ENCODE peak calls at places on chromosomes 1 and 21, in nine cellular contexts. G, E, P, Y, U, R, D, N and S are unnamed samples.

GRCh38 chr1:180366386-180367068 is 135.8 kb downstream of the ACBD6 start:
- DNase-seq in E (no peak), G (no peak), P (no peak), U (no peak), D (no peak), N (no peak), R (no peak), Y (no peak), S (no peak)

GRCh38 chr1:43968348-43968948 is 1.4 kb upstream of the DPH2 start:
- DNase-seq in Y (no peak), E (no peak), R (no peak), N (no peak), P (no peak), U (peak; percentile 64), G (no peak), D (no peak), S (no peak)

GRCh38 chr1:72366473-72366872 is 84.1 kb upstream of the NEGR1 start:
- DNase-seq in E (no peak), P (no peak), U (peak; percentile 10), D (no peak), G (no peak), N (peak; percentile 73), R (no peak), Y (peak; percentile 48), S (no peak)

GRCh38 chr21:34935868-34936267 is 113.2 kb downstream of the RUNX1 start:
- DNase-seq in E (no peak), R (no peak), N (no peak), Y (no peak), P (no peak), G (no peak), D (no peak), U (no peak), S (no peak)

GRCh38 chr1:179124866-179125265 is 43.0 kb downstream of the TOR3A start:
- DNase-seq in D (no peak), P (no peak), Y (no peak), E (no peak), N (no peak), U (no peak), R (no peak), G (no peak), S (no peak)

GRCh38 chr1:112505878-112506277 is 2.9 kb upstream of the WNT2B start:
- DNase-seq in E (no peak), R (no peak), D (no peak), G (no peak), U (no peak), N (no peak), Y (no peak), P (no peak), S (no peak)

GRCh38 chr1:39717809-39718208 is 20.9 kb upstream of the PPIE start:
- DNase-seq in G (no peak), Y (no peak), D (no peak), E (no peak), P (no peak), U (no peak), R (no peak), N (no peak), S (no peak)

GRCh38 chr1:229631966-229632365 is 5.9 kb downstream of the URB2 start:
- DNase-seq in R (no peak), D (no peak), U (no peak), P (no peak), N (no peak), E (no peak), G (no peak), Y (no peak), S (no peak)

GRCh38 chr1:9400425-9401079 is 107.9 kb downstream of the SPSB1 start:
- DNase-seq in R (peak; percentile 40), N (no peak), P (no peak), E (no peak), U (no peak), D (no peak), G (peak; percentile 74), Y (no peak), S (no peak)

GRCh38 chr1:191350938-191351337 is 807.3 kb upstream of the RGS18 start:
- DNase-seq in G (no peak), U (no peak), Y (no peak), E (no peak), R (no peak), D (no peak), N (no peak), P (no peak), S (no peak)

GRCh38 chr21:35011681-35012080 is 37.4 kb downstream of the RUNX1 start:
- DNase-seq in D (no peak), R (no peak), N (no peak), U (no peak), E (no peak), P (no peak), Y (no peak), G (no peak), S (no peak)

GRCh38 chr1:179372160-179372559 is 6.4 kb downstream of the AXDND1 start:
- DNase-seq in U (no peak), P (no peak), E (no peak), D (no peak), G (no peak), N (no peak), Y (no peak), R (no peak), S (no peak)

GRCh38 chr1:214401666-214402065 is 120.7 kb downstream of the SMYD2 start:
- DNase-seq in U (no peak), Y (no peak), N (no peak), P (no peak), R (no peak), E (no peak), G (no peak), D (no peak), S (no peak)

GRCh38 chr21:26469789-26470188 is 103.3 kb downstream of the CYYR1 start:
- DNase-seq in N (no peak), U (peak; percentile 23), D (no peak), P (no peak), E (no peak), R (no peak), Y (peak; percentile 35), G (no peak), S (no peak)

GRCh38 chr1:27656157-27656893 is 15.7 kb downstream of the IFI6 start:
- DNase-seq in R (peak; percentile 63), E (no peak), Y (no peak), N (peak; percentile 79), D (no peak), G (peak; percentile 78), U (no peak), P (peak; percentile 81), S (peak; percentile 85)

GRCh38 chr1:235279627-235280194 is 48.3 kb downstream of the ARID4B start:
- DNase-seq in R (no peak), U (peak; percentile 15), G (no peak), E (no peak), D (no peak), P (no peak), Y (no peak), N (no peak), S (no peak)

GRCh38 chr1:171212607-171213347 is 27.7 kb downstream of the FMO2 start:
- DNase-seq in R (no peak), N (no peak), D (no peak), U (no peak), Y (no peak), E (no peak), P (no peak), G (no peak), S (no peak)

GRCh38 chr21:44847261-44848056 is 26.0 kb downstream of the PTTG1IP start:
- DNase-seq in U (no peak), N (no peak), Y (no peak), G (peak; percentile 62), P (peak; percentile 49), E (no peak), R (no peak), D (no peak), S (no peak)

GRCh38 chr21:44848821-44849521 is 24.5 kb downstream of the PTTG1IP start:
- DNase-seq in D (no peak), E (no peak), Y (no peak), N (no peak), G (peak; percentile 69), U (no peak), R (no peak), P (peak; percentile 66), S (peak; percentile 73)

GRCh38 chr21:44850905-44851657 is 22.4 kb downstream of the PTTG1IP start:
- DNase-seq in Y (no peak), E (no peak), N (no peak), G (peak; percentile 69), P (peak; percentile 45), R (no peak), D (no peak), U (no peak), S (peak; percentile 30)

GRCh38 chr21:44850208-44850800 is 23.2 kb downstream of the PTTG1IP start:
- DNase-seq in E (no peak), G (peak; percentile 70), R (no peak), U (no peak), P (peak; percentile 48), D (no peak), N (no peak), Y (no peak), S (peak; percentile 69)

DNA sequence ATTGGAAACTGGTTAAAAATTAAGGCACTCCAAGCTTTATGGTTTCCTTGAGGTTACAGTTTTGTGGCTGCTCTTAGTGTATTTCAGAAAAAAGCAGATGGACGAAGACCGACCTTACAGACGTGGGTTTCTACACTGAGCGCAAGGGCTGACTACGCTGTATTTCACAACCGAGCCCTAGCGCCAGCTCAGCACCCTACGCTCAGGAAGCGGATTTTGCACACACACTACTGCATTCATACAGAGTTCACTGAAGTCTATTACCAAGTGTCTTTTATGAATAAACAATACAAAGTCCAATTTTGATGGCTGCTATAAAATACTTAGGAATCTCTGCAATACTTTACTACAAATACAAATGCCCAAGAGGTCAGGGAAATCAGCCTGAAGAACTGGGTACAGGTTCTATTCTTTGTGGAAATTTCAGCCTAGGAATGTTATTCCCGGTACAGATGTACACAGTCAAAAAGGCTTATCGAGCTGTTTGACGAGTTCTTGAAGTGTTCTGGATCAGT is 23.8 kb downstream of the PTTG1IP start:
- DNase-seq in P (peak; percentile 23), G (no peak), E (no peak), N (no peak), R (no peak), U (peak; percentile 77), Y (no peak), D (no peak), S (peak; percentile 52)
- H3K36me3 ChIP-seq in P (peaks cover 64% of the 10 kb centered on the region), G (peaks cover 19% of the 10 kb centered on the region), E (peaks cover 21% of the 10 kb centered on the region), N (peaks cover 51% of the 10 kb centered on the region), R (no peaks in the 10 kb centered on the region), U (peaks cover 4% of the 10 kb centered on the region), Y (peaks cover 7% of the 10 kb centered on the region), D (peaks cover 25% of the 10 kb centered on the region), S (peaks cover 10% of the 10 kb centered on the region)

GRCh38 chr1:114441332-114441731 is 69.7 kb downstream of the TRIM33 start:
- DNase-seq in G (no peak), P (no peak), R (no peak), N (no peak), Y (no peak), E (no peak), D (no peak), U (no peak), S (no peak)
- H3K36me3 ChIP-seq in G (no peaks in the 10 kb centered on the region), P (peaks cover 6% of the 10 kb centered on the region), R (no peaks in the 10 kb centered on the region), N (no peaks in the 10 kb centered on the region), Y (no peaks in the 10 kb centered on the region), E (peaks cover 5% of the 10 kb centered on the region), D (peaks cover 3% of the 10 kb centered on the region), U (no peaks in the 10 kb centered on the region), S (no peaks in the 10 kb centered on the region)

GRCh38 chr1:116376734-116377096 is 3.7 kb downstream of the ATP1A1 start:
- DNase-seq in R (no peak), D (no peak), E (no peak), U (no peak), N (no peak), G (no peak), Y (no peak), P (no peak), S (no peak)
- H3K36me3 ChIP-seq in R (no peaks in the 10 kb centered on the region), D (no peaks in the 10 kb centered on the region), E (no peaks in the 10 kb centered on the region), U (no peaks in the 10 kb centered on the region), N (no peaks in the 10 kb centered on the region), G (peaks cover 2% of the 10 kb centered on the region), Y (peaks cover 2% of the 10 kb centered on the region), P (no peaks in the 10 kb centered on the region), S (no peaks in the 10 kb centered on the region)

GRCh38 chr1:37965301-37965700 is 18.4 kb upstream of the INPP5B start:
- DNase-seq in E (no peak), G (no peak), Y (no peak), U (no peak), R (no peak), D (no peak), N (no peak), P (no peak), S (no peak)
- H3K36me3 ChIP-seq in E (peaks cover 35% of the 10 kb centered on the region), G (peaks cover 20% of the 10 kb centered on the region), Y (no peaks in the 10 kb centered on the region), U (no peaks in the 10 kb centered on the region), R (peaks cover 12% of the 10 kb centered on the region), D (peaks cover 15% of the 10 kb centered on the region), N (peaks cover 79% of the 10 kb centered on the region), P (peaks cover 85% of the 10 kb centered on the region), S (peaks cover 7% of the 10 kb centered on the region)